ENCODE peak calls at places on chromosome 1, in eight cellular contexts. One of them, this sample, is unnamed.
A peak's percentile ranks its signal among the peaks of the same experiment; 100 is the strongest.

GRCh38 chr1:30686236-30686635 is 37.1 kb downstream of the MATN1 start:
- DNase-seq in uterus: no peak
- DNase-seq in mammary epithelial cell: no peak
- DNase-seq in A549: no peak
- DNase-seq in CD8-positive, alpha-beta T cell: no peak
- DNase-seq in astrocyte: no peak
- DNase-seq in left ventricle myocardium inferior: no peak
- DNase-seq in lower lobe of right lung: no peak
- DNase-seq in this sample: no peak

GRCh38 chr1:184604152-184604900 is 150.3 kb downstream of the EDEM3 start:
- DNase-seq in uterus: no peak
- DNase-seq in mammary epithelial cell: no peak
- DNase-seq in A549: no peak
- DNase-seq in CD8-positive, alpha-beta T cell: no peak
- DNase-seq in astrocyte: no peak
- DNase-seq in left ventricle myocardium inferior: no peak
- DNase-seq in lower lobe of right lung: no peak
- DNase-seq in this sample: no peak

GRCh38 chr1:41314781-41315481 is 46.3 kb upstream of the FOXO6 start:
- DNase-seq in uterus: no peak
- DNase-seq in mammary epithelial cell: no peak
- DNase-seq in A549: no peak
- DNase-seq in CD8-positive, alpha-beta T cell: no peak
- DNase-seq in astrocyte: peak; percentile 66
- DNase-seq in left ventricle myocardium inferior: no peak
- DNase-seq in lower lobe of right lung: no peak
- DNase-seq in this sample: no peak

GRCh38 chr1:24022611-24023359 is 42.7 kb upstream of the SRSF10 start:
- DNase-seq in uterus: peak; percentile 61
- DNase-seq in mammary epithelial cell: peak; percentile 83
- DNase-seq in A549: peak; percentile 79
- DNase-seq in CD8-positive, alpha-beta T cell: no peak
- DNase-seq in astrocyte: peak; percentile 93
- DNase-seq in left ventricle myocardium inferior: no peak
- DNase-seq in lower lobe of right lung: no peak
- DNase-seq in this sample: no peak

GRCh38 chr1:39081266-39082139 is 55.4 kb downstream of the NDUFS5 start:
- DNase-seq in uterus: no peak
- DNase-seq in mammary epithelial cell: no peak
- DNase-seq in A549: no peak
- DNase-seq in CD8-positive, alpha-beta T cell: no peak
- DNase-seq in astrocyte: no peak
- DNase-seq in left ventricle myocardium inferior: peak; percentile 18
- DNase-seq in lower lobe of right lung: peak; percentile 54
- DNase-seq in this sample: peak; percentile 64

GRCh38 chr1:161068306-161069200 is 1.1 kb downstream of the ARHGAP30 start:
- DNase-seq in uterus: no peak
- DNase-seq in mammary epithelial cell: no peak
- DNase-seq in A549: no peak
- DNase-seq in CD8-positive, alpha-beta T cell: peak; percentile 72
- DNase-seq in astrocyte: no peak
- DNase-seq in left ventricle myocardium inferior: peak; percentile 70
- DNase-seq in lower lobe of right lung: peak; percentile 88
- DNase-seq in this sample: peak; percentile 87

GRCh38 chr1:84853743-84854721 is 39.0 kb downstream of the LPAR3 start:
- DNase-seq in uterus: no peak
- DNase-seq in mammary epithelial cell: peak; percentile 97
- DNase-seq in A549: peak; percentile 10
- DNase-seq in CD8-positive, alpha-beta T cell: peak; percentile 22
- DNase-seq in astrocyte: peak; percentile 77
- DNase-seq in left ventricle myocardium inferior: no peak
- DNase-seq in lower lobe of right lung: no peak
- DNase-seq in this sample: peak; percentile 56

GRCh38 chr1:44842763-44843655 is at the start of gene PTCH2:
- DNase-seq in uterus: peak; percentile 81
- DNase-seq in mammary epithelial cell: peak; percentile 16
- DNase-seq in A549: peak; percentile 54
- DNase-seq in CD8-positive, alpha-beta T cell: no peak
- DNase-seq in astrocyte: peak; percentile 46
- DNase-seq in left ventricle myocardium inferior: peak; percentile 74
- DNase-seq in lower lobe of right lung: peak; percentile 67
- DNase-seq in this sample: peak; percentile 79

GRCh38 chr1:1777510-1777909 is 760 bp downstream of the NADK start:
- DNase-seq in uterus: peak; percentile 67
- DNase-seq in mammary epithelial cell: no peak
- DNase-seq in A549: no peak
- DNase-seq in CD8-positive, alpha-beta T cell: no peak
- DNase-seq in astrocyte: peak; percentile 14
- DNase-seq in left ventricle myocardium inferior: peak; percentile 54
- DNase-seq in lower lobe of right lung: no peak
- DNase-seq in this sample: no peak

GRCh38 chr1:237492359-237492758 is 398.4 kb downstream of the ZP4 start:
- DNase-seq in uterus: no peak
- DNase-seq in mammary epithelial cell: no peak
- DNase-seq in A549: no peak
- DNase-seq in CD8-positive, alpha-beta T cell: no peak
- DNase-seq in astrocyte: no peak
- DNase-seq in left ventricle myocardium inferior: no peak
- DNase-seq in lower lobe of right lung: no peak
- DNase-seq in this sample: no peak
- TF ChIP-seq CTCF in uterus: no peak
- TF ChIP-seq CTCF in mammary epithelial cell: no peak
- TF ChIP-seq CTCF in A549: no peak
- TF ChIP-seq CTCF in CD8-positive, alpha-beta T cell: no peak
- TF ChIP-seq CTCF in astrocyte: no peak
- TF ChIP-seq CTCF in left ventricle myocardium inferior: peak; percentile 15
- TF ChIP-seq CTCF in lower lobe of right lung: no peak
- TF ChIP-seq CTCF in this sample: no peak

GRCh38 chr1:6180215-6180577 is at the start of gene CHD5:
- DNase-seq in uterus: no peak
- DNase-seq in mammary epithelial cell: no peak
- DNase-seq in A549: no peak
- DNase-seq in CD8-positive, alpha-beta T cell: no peak
- DNase-seq in astrocyte: no peak
- DNase-seq in left ventricle myocardium inferior: no peak
- DNase-seq in lower lobe of right lung: no peak
- DNase-seq in this sample: no peak
- TF ChIP-seq CTCF in uterus: no peak
- TF ChIP-seq CTCF in mammary epithelial cell: no peak
- TF ChIP-seq CTCF in A549: peak; percentile 22
- TF ChIP-seq CTCF in CD8-positive, alpha-beta T cell: no peak
- TF ChIP-seq CTCF in astrocyte: no peak
- TF ChIP-seq CTCF in left ventricle myocardium inferior: peak; percentile 17
- TF ChIP-seq CTCF in lower lobe of right lung: no peak
- TF ChIP-seq CTCF in this sample: no peak

DNA sequence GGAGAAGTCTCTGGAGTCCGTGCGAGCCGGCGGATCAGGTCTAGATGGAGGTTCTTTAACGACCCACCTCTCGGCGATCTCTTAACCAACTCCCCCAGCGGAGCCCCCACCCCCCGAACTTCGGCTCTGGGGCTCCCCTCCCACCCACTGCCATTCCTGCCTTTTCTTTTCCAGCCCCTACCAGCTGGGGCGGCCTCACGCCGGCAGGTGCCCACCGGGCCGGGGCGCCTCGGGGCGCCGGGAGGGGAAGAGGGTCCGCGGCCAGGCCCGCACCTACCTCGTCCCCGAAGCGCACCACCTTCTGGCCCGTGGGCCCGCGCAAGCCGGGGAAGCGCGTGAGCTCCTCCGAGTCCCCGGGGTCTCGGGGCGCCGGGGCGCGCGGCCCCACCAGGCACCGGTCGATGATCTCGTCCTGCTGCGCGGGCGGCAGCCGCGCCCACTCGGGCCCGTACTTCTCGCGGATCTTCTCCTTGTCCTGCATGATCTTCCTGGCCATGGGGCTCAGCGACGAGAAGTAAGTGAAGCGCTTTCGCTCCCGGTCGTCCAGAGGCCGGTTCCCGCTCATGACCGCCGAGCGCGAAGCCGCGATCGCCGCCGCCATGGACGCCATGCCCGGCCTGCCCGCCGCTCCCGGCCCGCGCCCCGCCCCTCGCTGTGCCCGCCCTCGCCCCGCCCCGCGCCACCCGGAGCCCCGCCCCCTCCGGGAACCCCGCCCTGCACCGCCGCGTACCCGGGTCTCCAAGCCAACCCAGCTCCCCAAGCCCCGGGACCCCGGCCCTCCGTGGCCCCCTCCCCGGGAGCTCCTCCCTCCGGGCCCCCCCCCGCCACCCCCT is at the start of gene C1orf198:
- DNase-seq in uterus: peak; percentile 63
- DNase-seq in mammary epithelial cell: peak; percentile 49
- DNase-seq in A549: peak; percentile 71
- DNase-seq in CD8-positive, alpha-beta T cell: peak; percentile 69
- DNase-seq in astrocyte: no peak
- DNase-seq in left ventricle myocardium inferior: peak; percentile 79
- DNase-seq in lower lobe of right lung: peak; percentile 79
- DNase-seq in this sample: peak; percentile 92
- TF ChIP-seq CTCF in uterus: no peak
- TF ChIP-seq CTCF in mammary epithelial cell: no peak
- TF ChIP-seq CTCF in A549: no peak
- TF ChIP-seq CTCF in CD8-positive, alpha-beta T cell: no peak
- TF ChIP-seq CTCF in astrocyte: no peak
- TF ChIP-seq CTCF in left ventricle myocardium inferior: no peak
- TF ChIP-seq CTCF in lower lobe of right lung: no peak
- TF ChIP-seq CTCF in this sample: no peak

GRCh38 chr1:53986458-53986857 is 31.5 kb downstream of the LDLRAD1 start:
- DNase-seq in uterus: no peak
- DNase-seq in mammary epithelial cell: no peak
- DNase-seq in A549: no peak
- DNase-seq in CD8-positive, alpha-beta T cell: no peak
- DNase-seq in astrocyte: no peak
- DNase-seq in left ventricle myocardium inferior: no peak
- DNase-seq in lower lobe of right lung: no peak
- DNase-seq in this sample: no peak

GRCh38 chr1:53995683-53996082 is 22.3 kb downstream of the LDLRAD1 start:
- DNase-seq in uterus: no peak
- DNase-seq in mammary epithelial cell: no peak
- DNase-seq in A549: no peak
- DNase-seq in CD8-positive, alpha-beta T cell: no peak
- DNase-seq in astrocyte: no peak
- DNase-seq in left ventricle myocardium inferior: no peak
- DNase-seq in lower lobe of right lung: no peak
- DNase-seq in this sample: no peak

GRCh38 chr1:53998223-53998622 is 19.8 kb downstream of the LDLRAD1 start:
- DNase-seq in uterus: no peak
- DNase-seq in mammary epithelial cell: no peak
- DNase-seq in A549: no peak
- DNase-seq in CD8-positive, alpha-beta T cell: no peak
- DNase-seq in astrocyte: no peak
- DNase-seq in left ventricle myocardium inferior: no peak
- DNase-seq in lower lobe of right lung: no peak
- DNase-seq in this sample: no peak

GRCh38 chr1:53987880-53988279 is 30.1 kb downstream of the LDLRAD1 start:
- DNase-seq in uterus: no peak
- DNase-seq in mammary epithelial cell: no peak
- DNase-seq in A549: no peak
- DNase-seq in CD8-positive, alpha-beta T cell: no peak
- DNase-seq in astrocyte: no peak
- DNase-seq in left ventricle myocardium inferior: no peak
- DNase-seq in lower lobe of right lung: no peak
- DNase-seq in this sample: no peak

DNA sequence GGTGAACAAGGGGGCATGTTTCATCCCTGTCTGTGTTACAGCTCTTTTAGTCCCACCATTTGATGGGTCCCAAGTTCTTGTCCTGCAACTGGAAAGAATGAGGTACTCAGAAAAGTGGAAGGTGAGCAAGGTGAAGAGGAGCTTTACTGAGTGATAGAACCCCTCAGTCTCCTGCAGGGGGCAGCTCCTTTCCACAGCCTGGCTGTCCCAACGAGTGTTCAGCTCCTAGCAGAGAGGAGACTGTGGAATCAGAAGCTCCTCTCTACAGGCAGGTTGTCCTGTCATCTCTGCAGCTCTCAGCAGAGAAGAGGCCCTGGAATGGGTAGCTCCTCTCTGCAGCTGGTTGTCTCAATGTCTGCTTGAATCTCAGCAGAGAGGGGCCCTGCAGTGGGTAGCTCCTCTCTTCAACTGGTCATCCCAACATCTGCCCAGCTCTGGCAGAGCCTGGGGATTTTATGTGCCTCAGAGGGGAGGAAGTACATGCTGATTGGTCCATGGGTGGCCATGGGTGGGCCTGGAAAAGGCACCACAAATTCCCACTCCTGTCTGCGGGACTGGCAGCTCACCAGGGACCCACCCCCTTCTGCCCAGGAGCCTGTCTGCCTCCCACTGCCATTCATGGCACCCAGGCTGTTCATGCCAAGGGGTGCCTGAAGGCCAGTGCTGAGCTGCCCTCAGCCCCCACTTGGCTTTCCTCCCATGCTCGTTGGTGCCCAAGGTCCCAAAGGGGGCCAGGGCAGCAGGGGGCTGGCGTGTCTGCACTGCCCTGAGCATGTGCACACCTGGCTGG is 25.7 kb downstream of the LDLRAD1 start:
- DNase-seq in uterus: no peak
- DNase-seq in mammary epithelial cell: no peak
- DNase-seq in A549: no peak
- DNase-seq in CD8-positive, alpha-beta T cell: no peak
- DNase-seq in astrocyte: no peak
- DNase-seq in left ventricle myocardium inferior: no peak
- DNase-seq in lower lobe of right lung: no peak
- DNase-seq in this sample: no peak
- TF ChIP-seq CTCF in uterus: no peak
- TF ChIP-seq CTCF in mammary epithelial cell: peak; percentile 32
- TF ChIP-seq CTCF in A549: peak; percentile 24
- TF ChIP-seq CTCF in CD8-positive, alpha-beta T cell: no peak
- TF ChIP-seq CTCF in astrocyte: no peak
- TF ChIP-seq CTCF in left ventricle myocardium inferior: peak; percentile 50
- TF ChIP-seq CTCF in lower lobe of right lung: no peak
- TF ChIP-seq CTCF in this sample: no peak

DNA sequence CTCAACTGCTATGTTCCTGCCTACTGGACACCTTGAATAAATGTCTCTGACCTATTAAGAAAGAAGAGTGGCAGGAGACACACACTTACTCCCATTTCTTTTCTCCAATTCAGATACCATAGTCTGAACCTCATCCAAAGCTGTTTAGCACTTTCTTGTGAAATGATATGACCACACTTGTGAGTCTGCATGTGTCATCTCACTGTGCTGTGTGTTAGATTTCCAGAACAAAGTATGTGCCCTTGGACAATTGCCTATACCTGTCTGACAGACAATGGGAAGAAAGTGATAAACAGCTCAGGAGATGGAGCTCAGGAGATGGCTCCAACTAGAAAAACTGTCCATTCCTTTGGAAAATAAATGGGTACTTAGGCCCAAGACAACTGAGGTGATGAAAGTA is 48.4 kb downstream of the USP48 start:
- DNase-seq in uterus: no peak
- DNase-seq in mammary epithelial cell: peak; percentile 51
- DNase-seq in A549: no peak
- DNase-seq in CD8-positive, alpha-beta T cell: no peak
- DNase-seq in astrocyte: no peak
- DNase-seq in left ventricle myocardium inferior: no peak
- DNase-seq in lower lobe of right lung: no peak
- DNase-seq in this sample: no peak
- TF ChIP-seq CTCF in uterus: no peak
- TF ChIP-seq CTCF in mammary epithelial cell: no peak
- TF ChIP-seq CTCF in A549: no peak
- TF ChIP-seq CTCF in CD8-positive, alpha-beta T cell: no peak
- TF ChIP-seq CTCF in astrocyte: no peak
- TF ChIP-seq CTCF in left ventricle myocardium inferior: no peak
- TF ChIP-seq CTCF in lower lobe of right lung: no peak
- TF ChIP-seq CTCF in this sample: no peak

This sample was measured in GM13976.